ENCODE peak calls at places on chromosomes 3 and 15, in six cellular contexts. C is IMR-90, Z is neuronal stem cell, E is H9, W is H1, G is trophoblast cell. H is an unnamed sample.

GRCh38 chr3:180870008-180870733 is 42.3 kb upstream of the FXR1 start:
- DNase-seq in E (peak), W (peak), G (no peak), C (no peak), Z (peak), H (peak)

GRCh38 chr3:50862221-50862620 is 187.5 kb downstream of the DOCK3 start:
- DNase-seq in G (no peak), C (no peak), Z (no peak), E (peak), W (peak), H (no peak)

GRCh38 chr3:37768107-37768809 is 93.4 kb upstream of the CTDSPL start:
- DNase-seq in C (peak), G (peak), E (no peak), W (no peak), Z (no peak), H (peak)

GRCh38 chr15:83626171-83626802 is 27.6 kb upstream of the ADAMTSL3 start:
- DNase-seq in W (no peak), G (no peak), Z (no peak), E (no peak), C (no peak), H (peak)

GRCh38 chr3:58048301-58048700 is 40.1 kb downstream of the FLNB start:
- DNase-seq in E (no peak), G (peak), C (no peak), W (no peak), Z (no peak), H (peak)

GRCh38 chr15:37792351-37792750 is 142.1 kb upstream of the TMCO5A start:
- DNase-seq in Z (no peak), C (peak), G (no peak), E (no peak), W (no peak), H (no peak)

GRCh38 chr3:185200639-185201038 is 47.8 kb upstream of the C3orf70 start:
- DNase-seq in W (no peak), Z (no peak), E (no peak), G (no peak), C (peak), H (no peak)

GRCh38 chr15:91866371-91866905 is 12.9 kb downstream of the SLCO3A1 start:
- DNase-seq in C (peak), Z (no peak), W (no peak), E (no peak), G (peak), H (no peak)

GRCh38 chr3:99250272-99250671 is 348.8 kb upstream of the DCBLD2 start:
- DNase-seq in Z (no peak), G (peak), C (peak), W (no peak), E (no peak), H (no peak)

GRCh38 chr15:47887181-47887580 is 169.9 kb downstream of the SEMA6D start:
- DNase-seq in W (no peak), E (no peak), Z (no peak), G (no peak), C (no peak), H (no peak)

GRCh38 chr3:151835751-151836550 is 22.0 kb downstream of the AADAC start:
- DNase-seq in Z (no peak), W (no peak), E (no peak), G (no peak), C (peak), H (peak)

DNA sequence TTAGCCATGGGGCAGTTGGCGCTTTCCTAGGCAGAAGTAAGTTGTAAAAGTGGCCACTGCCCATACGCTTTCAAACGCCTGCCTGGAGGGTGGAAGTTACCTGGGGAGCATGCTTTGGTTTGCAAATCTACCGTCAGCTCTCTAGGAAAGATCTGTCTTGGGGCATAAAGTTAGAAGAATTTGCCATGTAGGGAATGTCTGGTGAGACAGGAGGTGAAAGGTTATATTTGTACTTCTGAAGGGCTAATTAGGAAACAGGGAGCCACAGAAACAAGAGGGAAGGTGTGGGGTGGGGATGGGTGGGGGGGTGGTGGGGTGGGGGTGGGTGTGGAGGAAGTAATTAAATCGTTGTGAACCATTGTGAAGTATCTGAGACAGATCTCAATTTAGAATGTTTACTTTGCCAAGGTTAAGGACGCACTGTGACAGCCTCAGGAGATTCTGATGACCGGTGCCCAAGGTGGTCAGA is 62.2 kb upstream of the GCNT3 start:
- DNase-seq in W (peak), E (peak), Z (no peak), C (no peak), G (no peak), H (no peak)
- H3K18ac ChIP-seq in W (no peak), E (no peak), Z (no peak), C (no peak), G (no peak), H (no peak)

GRCh38 chr3:186708983-186709679 is 8.0 kb upstream of the KNG1 start:
- DNase-seq in W (no peak), E (no peak), G (no peak), C (no peak), Z (no peak), H (no peak)
- H2AFZ ChIP-seq in W (no peak), E (no peak), G (no peak), C (no peak), Z (no peak), H (no peak)

DNA sequence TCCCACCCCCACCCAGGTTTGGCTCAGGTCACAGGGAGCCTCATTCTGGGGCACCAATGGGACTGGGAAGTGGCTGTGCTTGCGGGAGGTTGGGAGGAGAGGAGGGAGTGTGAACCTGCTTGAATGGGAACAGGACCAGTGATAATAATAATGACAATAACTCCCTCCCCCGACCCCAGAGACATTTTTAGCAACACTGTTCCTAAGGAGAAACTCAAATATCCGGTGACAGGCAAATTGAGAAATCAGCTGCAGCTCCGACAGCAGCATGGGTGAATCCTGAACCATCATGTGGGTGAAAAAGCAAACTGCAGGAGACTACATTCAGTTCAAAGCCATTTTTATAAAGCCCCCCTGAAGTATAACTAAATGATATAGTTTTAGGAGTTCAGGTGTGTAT is 11.6 kb upstream of the RPL29 start:
- DNase-seq in Z (no peak), E (no peak), G (no peak), W (no peak), C (no peak), H (no peak)
- H3K14ac ChIP-seq in Z (no peak), E (no peak), G (no peak), W (no peak), C (no peak), H (no peak)

DNA sequence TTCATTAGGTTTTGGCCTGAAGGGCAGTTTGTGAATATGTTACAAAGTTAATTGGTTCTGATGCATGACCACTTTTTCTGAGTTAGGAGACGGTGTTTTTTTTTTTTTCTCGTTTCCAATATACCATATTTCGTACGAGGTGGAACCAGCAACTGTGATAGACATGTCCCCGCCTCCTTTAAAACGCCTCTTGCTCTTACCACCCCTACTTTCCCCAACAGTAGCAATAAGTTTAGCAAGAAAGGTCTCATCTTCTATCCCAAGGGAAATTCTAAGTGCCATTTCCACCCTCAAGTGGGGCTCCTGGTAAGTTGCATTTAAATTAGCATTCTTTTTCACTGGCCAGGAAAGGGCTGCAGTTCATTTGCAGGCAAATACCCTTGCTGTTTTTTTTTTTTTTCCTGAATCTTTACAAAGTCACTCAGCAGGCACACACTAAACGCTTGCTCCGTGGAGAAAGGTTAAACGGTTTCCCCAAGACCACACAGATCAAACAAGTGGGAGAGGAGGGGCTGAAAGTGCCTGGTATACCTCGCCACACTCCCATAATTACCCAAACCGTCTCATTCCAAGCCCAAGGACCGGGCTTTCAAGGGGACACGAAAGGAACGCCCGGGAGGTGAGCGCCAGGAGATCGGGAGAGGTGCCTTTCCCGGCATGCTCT is 39.5 kb upstream of the MGA start:
- DNase-seq in E (peak), G (no peak), W (no peak), C (no peak), Z (peak), H (peak)
- H3K18ac ChIP-seq in E (peak), G (peak), W (peak), C (peak), Z (peak), H (peak)

DNA sequence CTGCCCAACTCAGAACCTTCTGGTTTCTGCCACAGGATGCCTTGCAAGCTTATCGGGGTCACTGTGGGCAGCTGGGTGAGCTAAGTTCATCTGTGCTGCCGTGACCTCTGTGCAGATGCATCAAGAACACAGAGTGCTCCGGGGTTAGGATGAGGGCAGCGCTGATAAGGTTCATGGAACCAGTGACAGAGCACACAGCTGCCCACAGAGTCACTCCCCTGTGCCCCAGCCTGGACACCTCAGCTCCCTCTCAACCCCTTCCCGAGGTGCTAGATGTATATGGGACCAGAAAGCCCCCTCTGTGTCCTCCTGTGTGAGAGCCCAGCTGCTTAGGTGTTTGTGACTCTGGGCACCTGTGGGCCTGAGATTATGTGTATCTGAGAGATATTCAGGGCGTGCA is 15.8 kb upstream of the ALAS1 start:
- DNase-seq in E (no peak), G (no peak), W (no peak), Z (no peak), C (no peak), H (no peak)
- H2AFZ ChIP-seq in E (no peak), G (no peak), W (no peak), Z (no peak), C (no peak), H (no peak)

GRCh38 chr15:58380280-58380945 is 51.4 kb upstream of the LIPC start:
- DNase-seq in Z (no peak), C (no peak), G (no peak), W (no peak), E (no peak), H (no peak)

GRCh38 chr15:58374147-58374546 is 57.6 kb upstream of the LIPC start:
- DNase-seq in E (no peak), W (no peak), G (peak), Z (no peak), C (no peak), H (no peak)

GRCh38 chr15:58377193-58377592 is 54.6 kb upstream of the LIPC start:
- DNase-seq in G (no peak), E (no peak), Z (no peak), C (no peak), W (no peak), H (no peak)

GRCh38 chr15:58381696-58382095 is 50.1 kb upstream of the LIPC start:
- DNase-seq in Z (no peak), C (peak), G (no peak), W (no peak), E (no peak), H (peak)

GRCh38 chr15:58378241-58379085 is 53.3 kb upstream of the LIPC start:
- DNase-seq in G (peak), C (peak), W (no peak), E (no peak), Z (no peak), H (peak)
- H3K14ac ChIP-seq in G (no peak), C (peak), W (no peak), E (no peak), Z (no peak), H (no peak)

GRCh38 chr3:27729325-27729724 is 7.2 kb upstream of the EOMES start:
- DNase-seq in E (no peak), G (no peak), W (no peak), Z (no peak), C (no peak), H (no peak)
- H3K18ac ChIP-seq in E (no peak), G (no peak), W (no peak), Z (no peak), C (no peak), H (no peak)

GRCh38 chr15:39672666-39673065 is 91.8 kb downstream of the THBS1 start:
- DNase-seq in Z (no peak), G (no peak), E (no peak), C (no peak), W (no peak), H (no peak)
- H2AFZ ChIP-seq in Z (no peak), G (no peak), E (no peak), C (no peak), W (no peak), H (no peak)

GRCh38 chr3:120306519-120307455 is 21.8 kb upstream of the GPR156 start:
- DNase-seq in C (no peak), W (no peak), E (no peak), Z (no peak), G (no peak), H (no peak)

DNA sequence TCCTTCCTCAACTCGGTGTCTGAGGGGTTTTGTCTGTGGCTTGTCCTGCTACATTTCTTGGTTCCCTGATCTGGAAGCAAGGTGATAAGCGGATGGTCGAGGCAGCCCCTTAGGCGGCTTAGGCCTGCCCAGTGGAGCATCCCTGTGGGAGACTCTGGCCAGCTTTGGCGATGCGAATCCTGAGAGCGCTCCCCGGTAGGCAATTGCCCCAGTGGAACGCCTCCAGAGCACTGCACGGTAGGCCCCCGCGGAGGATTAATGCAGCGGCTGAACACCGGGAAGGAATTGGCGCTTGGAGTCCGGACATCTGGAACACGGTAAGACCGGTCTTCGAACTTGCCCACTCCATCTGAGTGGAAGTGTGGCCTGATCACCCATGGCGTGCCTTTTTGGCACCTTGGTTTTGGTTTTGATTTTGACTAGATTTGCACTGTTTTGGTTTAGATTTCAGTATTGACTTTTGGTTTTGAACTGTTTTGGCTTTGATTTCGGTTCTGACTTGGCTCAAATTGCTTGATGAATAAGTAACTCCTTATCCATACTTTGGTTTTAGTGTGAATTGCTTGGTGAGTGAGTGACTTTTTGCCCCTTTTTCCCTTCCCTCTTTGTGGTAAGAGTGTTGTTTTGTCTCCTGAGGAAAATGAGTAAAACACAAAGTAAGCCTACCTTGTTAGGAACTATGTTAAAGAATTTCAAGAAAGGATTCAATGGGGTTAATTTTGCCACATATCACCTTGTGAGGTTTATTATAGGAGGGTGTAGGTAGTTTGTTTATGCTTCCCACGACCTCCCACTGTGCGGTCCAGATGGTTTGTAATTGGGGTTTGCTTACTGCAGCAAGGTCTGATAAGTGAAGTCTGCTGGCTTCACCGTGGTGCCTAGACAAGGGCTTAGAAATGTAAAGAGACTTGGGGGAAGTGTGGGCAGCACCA is 27.1 kb upstream of the GPR156 start:
- DNase-seq in C (no peak), W (no peak), Z (no peak), E (no peak), G (no peak), H (no peak)
- H3K14ac ChIP-seq in C (no peak), W (no peak), Z (peak), E (no peak), G (no peak), H (no peak)

DNA sequence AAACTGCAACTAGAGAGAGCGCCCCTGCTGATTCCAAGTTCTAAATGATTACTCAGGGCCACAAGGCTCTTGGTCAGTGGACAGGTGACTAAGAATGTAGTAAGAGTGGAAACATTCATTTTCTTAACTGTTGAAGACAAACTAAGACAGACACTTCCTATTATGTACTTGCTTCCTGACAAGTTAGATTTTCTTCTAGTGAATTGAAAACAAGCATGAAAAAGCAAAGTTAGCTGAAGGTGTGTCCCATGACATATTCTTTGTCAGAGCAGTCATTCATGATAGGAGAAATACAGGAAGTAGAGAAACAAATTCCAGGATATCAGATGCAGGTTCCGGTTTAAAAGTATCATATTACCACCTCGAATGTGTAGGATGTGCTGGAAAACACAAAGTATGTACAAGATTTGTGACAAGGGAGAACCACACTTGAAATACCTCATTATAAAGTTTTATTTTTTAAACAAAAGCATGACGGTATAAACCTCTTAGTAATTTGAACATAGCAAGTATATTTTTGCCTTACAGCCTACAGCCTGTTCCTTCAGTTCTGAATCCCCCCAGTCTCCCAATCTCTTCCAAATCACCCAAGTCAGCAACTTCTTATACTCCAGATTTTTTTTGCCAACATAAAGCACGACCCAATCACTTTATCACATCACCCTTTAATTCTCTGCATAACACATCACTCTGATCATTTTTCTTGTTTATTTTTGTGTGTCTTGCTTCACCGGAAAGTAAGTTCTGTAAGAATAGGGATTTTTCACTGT is 6.2 kb downstream of the TSPAN3 start:
- DNase-seq in G (peak), W (no peak), E (no peak), Z (no peak), C (peak), H (peak)
- H3K18ac ChIP-seq in G (no peak), W (no peak), E (no peak), Z (no peak), C (no peak), H (no peak)